ENCODE peak calls at places on chromosomes 13 and 19, in seven cellular contexts. W is AG04450, T is pancreas, X is GM23338, N is astrocyte, J is endothelial cell of umbilical vein, S is ascending aorta. B is an unnamed sample.

GRCh38 chr19:4279530-4280422 is 710 bp downstream of the SHD start:
- DNase-seq in T (no peak), S (no peak), J (no peak), W (no peak), X (peak; percentile 45), N (no peak), B (no peak)

GRCh38 chr13:48403151-48403631 is 9.7 kb downstream of the LPAR6 start:
- DNase-seq in S (no peak), X (no peak), W (no peak), J (no peak), T (no peak), N (no peak), B (peak; percentile 45)

GRCh38 chr19:13002970-13003540 is 7.8 kb downstream of the NFIX start:
- DNase-seq in X (no peak), W (no peak), J (no peak), N (no peak), S (no peak), T (no peak), B (no peak)

GRCh38 chr13:57409656-57410055 is 221.9 kb upstream of the PCDH17 start:
- DNase-seq in W (no peak), X (no peak), S (no peak), T (no peak), J (no peak), N (no peak), B (no peak)

GRCh38 chr13:90686438-90686837 is 661.0 kb upstream of the MIR17HG start:
- DNase-seq in T (no peak), N (peak; percentile 90), W (peak; percentile 4), X (no peak), S (no peak), J (no peak), B (no peak)

GRCh38 chr19:7982651-7983099 is 22.8 kb downstream of the ELAVL1 start:
- DNase-seq in X (no peak), N (no peak), T (peak; percentile 23), W (no peak), S (no peak), J (no peak), B (no peak)

GRCh38 chr19:33978286-33978685 is 181.6 kb downstream of the KCTD15 start:
- DNase-seq in W (no peak), T (no peak), J (no peak), X (no peak), S (no peak), N (no peak), B (no peak)

GRCh38 chr19:45637890-45638667 is 1.1 kb downstream of the EML2 start:
- DNase-seq in S (no peak), X (peak; percentile 63), W (no peak), T (no peak), N (peak; percentile 47), J (no peak), B (no peak)

GRCh38 chr13:31166591-31166990 is 4.9 kb upstream of the HSPH1 start:
- DNase-seq in J (no peak), X (no peak), N (no peak), W (peak; percentile 6), T (no peak), S (no peak), B (no peak)

GRCh38 chr13:100470841-100471505 is 117.6 kb downstream of the GGACT start:
- DNase-seq in T (no peak), J (no peak), W (no peak), N (no peak), X (no peak), S (no peak), B (peak; percentile 3)

GRCh38 chr19:18013621-18014111 is 5.7 kb downstream of the ARRDC2 start:
- DNase-seq in W (no peak), T (no peak), J (no peak), X (no peak), N (no peak), S (no peak), B (no peak)

GRCh38 chr19:33797821-33798633 is 1.4 kb downstream of the KCTD15 start:
- DNase-seq in N (peak; percentile 45), W (no peak), T (peak; percentile 67), J (peak; percentile 49), X (peak; percentile 83), S (no peak), B (no peak)

GRCh38 chr19:14023404-14024235 is 4.3 kb upstream of the RLN3 start:
- DNase-seq in X (peak; percentile 90), J (peak; percentile 83), S (no peak), N (peak; percentile 25), T (peak; percentile 79), W (no peak), B (no peak)

GRCh38 chr19:44800461-44800860 is 8.4 kb upstream of the BCAM start:
- DNase-seq in N (peak; percentile 18), T (peak; percentile 92), W (peak; percentile 33), X (peak; percentile 96), J (peak; percentile 68), S (peak; percentile 41), B (peak; percentile 70)

GRCh38 chr19:44808463-44809371 is at the start of gene BCAM:
- DNase-seq in J (peak; percentile 49), S (no peak), X (peak; percentile 83), W (no peak), N (peak; percentile 27), T (peak; percentile 94), B (no peak)

GRCh38 chr19:43783636-43784035 is 2.9 kb upstream of the KCNN4 start:
- DNase-seq in T (no peak), J (no peak), S (no peak), N (no peak), W (no peak), X (no peak), B (no peak)

DNA sequence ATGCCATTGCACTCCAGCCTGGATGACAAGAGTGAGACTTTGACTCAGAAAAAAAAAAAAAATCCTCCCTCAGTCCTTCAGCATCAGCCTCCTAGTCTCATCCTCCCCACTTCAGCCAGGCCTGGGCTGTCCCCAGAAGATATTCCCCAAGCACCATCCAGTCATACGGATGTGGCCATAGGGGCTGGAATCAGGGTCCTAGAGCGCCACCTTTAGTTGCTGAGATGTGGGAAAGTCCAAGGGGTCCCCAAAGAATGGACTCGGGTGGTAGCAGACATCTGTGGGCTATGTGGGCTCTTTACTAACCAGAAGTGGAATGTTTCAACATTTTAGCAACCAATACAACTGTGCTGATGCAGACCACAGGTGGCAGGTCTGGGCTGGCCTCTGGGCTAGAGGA is 3.1 kb upstream of the TYROBP start:
- DNase-seq in T (no peak), X (peak; percentile 71), J (no peak), N (no peak), S (no peak), W (no peak), B (no peak)
- H3K27me3 ChIP-seq in T (no peaks in the 10 kb centered on the region), X (no peaks in the 10 kb centered on the region), J (no peaks in the 10 kb centered on the region), N (no peaks in the 10 kb centered on the region), S (no peaks in the 10 kb centered on the region), W (no peaks in the 10 kb centered on the region), B (no peaks in the 10 kb centered on the region)

DNA sequence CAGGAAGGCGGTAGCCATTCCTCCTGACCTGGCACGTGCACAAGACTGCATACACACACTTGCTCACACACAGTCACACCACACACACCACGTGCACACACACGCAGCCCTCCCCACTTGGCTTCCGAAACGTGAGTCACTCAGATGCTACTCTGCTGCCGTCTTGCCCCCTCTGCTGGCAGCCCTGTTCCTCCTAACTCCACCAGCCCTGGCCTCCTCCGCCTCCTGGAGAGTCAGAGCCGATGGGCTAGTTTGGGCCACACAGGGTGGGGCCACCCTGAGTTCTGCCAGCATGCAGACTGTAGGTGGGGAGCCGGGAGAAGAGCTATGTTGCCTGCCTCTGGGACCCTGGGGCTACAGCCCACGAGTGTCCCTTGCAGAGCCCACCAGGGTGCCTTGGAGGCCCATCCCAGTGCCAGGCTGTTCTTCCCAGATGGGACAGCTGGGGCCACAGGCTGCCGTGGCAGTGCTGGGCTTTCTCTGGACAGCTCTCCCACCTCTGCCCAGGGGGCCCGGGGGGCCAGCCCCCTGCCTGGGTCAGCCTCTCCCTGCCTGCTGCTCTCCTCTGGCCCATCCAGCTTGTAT is 12.1 kb downstream of the PIN1 start:
- DNase-seq in S (peak; percentile 27), W (peak; percentile 90), T (peak; percentile 72), N (peak; percentile 90), X (peak; percentile 77), J (peak; percentile 60), B (peak; percentile 17)
- H3K27ac ChIP-seq in S (no peak overlapping the region), W (peak overlapping the region; percentile 82), T (no peak overlapping the region), N (peak overlapping the region; percentile 55), X (no peak overlapping the region), J (no peak overlapping the region), B (no peak overlapping the region)

DNA sequence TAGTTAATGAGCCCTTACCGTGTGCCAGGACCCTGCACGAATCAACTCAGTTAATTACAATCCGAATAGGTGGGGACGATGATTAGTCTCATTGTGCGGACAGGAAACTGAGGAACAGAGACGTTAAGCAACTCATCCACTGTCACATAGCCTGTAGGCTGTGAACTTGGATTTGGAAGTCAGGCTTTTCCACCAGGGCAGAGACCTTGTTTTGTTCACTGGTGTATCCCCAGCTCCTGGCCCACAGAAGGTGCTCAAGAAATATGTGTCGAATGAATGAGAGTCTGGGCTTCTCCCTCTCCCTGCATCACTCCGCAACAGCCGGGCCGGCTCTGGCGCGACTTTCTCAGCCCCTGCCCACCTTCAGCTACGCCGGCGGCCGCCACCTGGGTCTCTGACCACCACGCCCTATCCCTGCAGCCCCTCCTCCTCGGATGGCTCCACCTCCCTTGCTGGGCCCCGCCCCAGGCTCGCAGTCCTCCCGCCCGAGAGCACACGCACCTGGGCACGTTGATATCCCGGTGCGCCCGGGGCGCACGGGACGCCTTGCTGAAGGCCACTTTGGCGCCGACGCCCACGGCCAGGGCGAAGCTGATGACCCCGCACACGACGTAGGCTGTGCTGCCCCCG is 1.3 kb downstream of the SHISA7 start:
- DNase-seq in W (no peak), N (no peak), S (no peak), J (no peak), X (peak; percentile 87), T (peak; percentile 51), B (no peak)
- H3K27me3 ChIP-seq in W (peaks cover 56% of the 10 kb centered on the region), N (peaks cover 50% of the 10 kb centered on the region), S (peaks cover 19% of the 10 kb centered on the region), J (peaks cover 39% of the 10 kb centered on the region), X (peaks cover 85% of the 10 kb centered on the region), T (peaks cover 26% of the 10 kb centered on the region), B (peaks cover 54% of the 10 kb centered on the region)

DNA sequence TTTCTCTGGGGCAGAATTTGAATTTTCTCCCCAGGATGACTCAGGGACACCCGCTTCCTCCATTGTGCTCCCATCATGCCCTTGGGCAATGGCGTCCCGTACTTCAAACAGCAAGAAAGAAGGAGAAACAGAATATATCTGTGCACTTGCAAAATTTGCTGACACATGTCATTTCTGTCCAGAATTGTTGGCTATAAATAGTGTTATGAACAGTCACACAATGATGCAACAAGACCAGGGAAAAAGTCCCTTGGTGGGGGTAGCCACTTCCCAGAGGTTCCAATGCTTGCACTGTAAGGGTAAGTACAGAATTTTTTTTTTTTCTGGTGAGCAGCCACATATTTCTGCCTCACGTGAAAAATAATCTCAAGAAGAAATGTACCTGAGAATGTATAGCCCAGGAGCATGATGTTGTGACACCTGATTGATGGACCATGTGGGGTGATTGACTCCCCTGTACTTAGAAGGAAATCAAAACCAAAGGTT is 9.1 kb upstream of the LAIR1 start:
- DNase-seq in W (no peak), X (no peak), N (no peak), J (no peak), S (no peak), T (no peak), B (no peak)
- H3K27ac ChIP-seq in W (no peak overlapping the region), X (no peak overlapping the region), N (no peak overlapping the region), J (no peak overlapping the region), S (no peak overlapping the region), T (peak overlapping the region; percentile 17), B (no peak overlapping the region)

GRCh38 chr13:111117961-111118360 is 2.9 kb downstream of the ARHGEF7 start:
- DNase-seq in J (no peak), X (no peak), T (no peak), S (no peak), W (no peak), N (no peak), B (no peak)
- H3K27me3 ChIP-seq in J (peaks cover 59% of the 10 kb centered on the region), X (peaks cover 43% of the 10 kb centered on the region), T (peaks cover 6% of the 10 kb centered on the region), S (no peaks in the 10 kb centered on the region), W (peaks cover 48% of the 10 kb centered on the region), N (peaks cover 22% of the 10 kb centered on the region), B (peaks cover 15% of the 10 kb centered on the region)